ENCODE peak calls at places on chromosomes 4 and X, in nine cellular contexts. S is tibial artery; K is mesothelial cell of epicardium; D is CD4-positive, alpha-beta T cell; E is CD4-positive, alpha-beta memory T cell; V is amniotic stem cell; L is NCI-H446; O is GM06990; X is H9. P is an unnamed sample.

GRCh38 chr4:138235419-138235952 is 6.7 kb downstream of the SLC7A11 start:
- DNase-seq in K (no peak), E (no peak), X (no peak), S (no peak), O (no peak), V (peak), L (no peak), D (no peak), P (no peak)

GRCh38 chrX:135437867-135438733 is 16.4 kb downstream of the SMIM10L2A start:
- DNase-seq in E (no peak), O (no peak), K (no peak), S (no peak), X (no peak), D (no peak), V (no peak), L (no peak), P (no peak)

GRCh38 chr4:76434901-76435688 is at the start of gene SHROOM3:
- DNase-seq in D (no peak), L (no peak), K (no peak), E (no peak), O (no peak), X (no peak), S (peak), V (no peak), P (no peak)

GRCh38 chr4:94251094-94251493 is 43.4 kb downstream of the SMARCAD1 start:
- DNase-seq in L (no peak), E (no peak), S (no peak), X (no peak), O (no peak), K (no peak), V (no peak), D (no peak), P (no peak)

GRCh38 chr4:129342820-129343219 is 246.9 kb downstream of the C4orf33 start:
- DNase-seq in K (no peak), L (no peak), X (no peak), E (no peak), O (no peak), V (peak), D (no peak), S (no peak), P (no peak)

GRCh38 chrX:12946838-12947544 is 27.9 kb upstream of the TMSB4X start:
- DNase-seq in X (peak), O (no peak), S (peak), L (peak), K (no peak), E (peak), D (peak), V (peak), P (peak)

GRCh38 chr4:185209031-185209851 is at the start of gene SNX25:
- DNase-seq in K (peak), S (peak), D (peak), V (no peak), L (peak), X (peak), E (peak), O (peak), P (peak)

GRCh38 chr4:74874785-74875367 is 58.0 kb upstream of the PARM1 start:
- DNase-seq in K (no peak), V (peak), E (peak), S (peak), O (peak), D (no peak), X (peak), L (peak), P (peak)

GRCh38 chr4:15373363-15373762 is 54.5 kb upstream of the C1QTNF7 start:
- DNase-seq in O (no peak), K (no peak), X (no peak), E (no peak), L (no peak), S (peak), V (no peak), D (no peak), P (no peak)

GRCh38 chrX:51496501-51497291 is at the start of gene NUDT11:
- DNase-seq in O (peak), D (no peak), X (peak), K (peak), E (peak), V (no peak), S (peak), L (peak), P (peak)

GRCh38 chr4:153517159-153517558 is 51.0 kb downstream of the TMEM131L start:
- DNase-seq in O (no peak), S (no peak), K (no peak), V (no peak), X (no peak), D (no peak), E (no peak), L (no peak), P (no peak)

GRCh38 chr4:146311238-146311970 is 97.1 kb downstream of the REELD1 start:
- DNase-seq in D (no peak), E (no peak), O (no peak), L (no peak), X (no peak), S (no peak), V (no peak), K (no peak), P (no peak)

GRCh38 chrX:25144043-25144940 is 128.5 kb upstream of the ARX start:
- DNase-seq in L (peak), D (peak), K (peak), V (peak), O (no peak), S (peak), X (peak), E (peak), P (no peak)

GRCh38 chr4:33974270-33974669 is 2270.0 kb downstream of the ARAP2 start:
- DNase-seq in E (no peak), X (no peak), S (no peak), V (no peak), O (no peak), D (no peak), K (no peak), L (no peak), P (no peak)

GRCh38 chr4:110005461-110006056 is 92.9 kb downstream of the EGF start:
- DNase-seq in O (peak), V (peak), E (peak), L (peak), S (no peak), D (no peak), X (no peak), K (no peak), P (no peak)

GRCh38 chrX:13716905-13717304 is 17.5 kb downstream of the TRAPPC2 start:
- DNase-seq in V (no peak), O (no peak), L (no peak), D (peak), X (no peak), E (peak), S (no peak), K (no peak), P (no peak)

GRCh38 chr4:72446353-72447055 is 122.5 kb downstream of the ADAMTS3 start:
- DNase-seq in L (peak), S (no peak), X (no peak), O (no peak), V (no peak), D (no peak), K (no peak), E (no peak), P (no peak)

GRCh38 chr4:118954246-118954645 is 65.6 kb downstream of the SYNPO2 start:
- DNase-seq in K (no peak), D (no peak), X (no peak), S (no peak), O (no peak), L (peak), E (no peak), V (no peak), P (no peak)

GRCh38 chr4:64807821-64808220 is 398.6 kb upstream of the TECRL start:
- DNase-seq in K (no peak), V (no peak), L (no peak), S (no peak), O (no peak), X (no peak), E (no peak), D (no peak), P (no peak)

GRCh38 chr4:7499661-7500060 is 64.9 kb upstream of the PSAPL1 start:
- DNase-seq in X (no peak), E (no peak), V (no peak), O (no peak), S (no peak), K (no peak), D (no peak), L (no peak), P (no peak)

GRCh38 chr4:121462660-121463261 is 81.9 kb upstream of the QRFPR start:
- DNase-seq in L (peak), V (peak), S (no peak), K (no peak), O (peak), D (no peak), X (peak), E (peak), P (peak)

GRCh38 chr4:188297873-188298272 is 158.6 kb downstream of the TRIML1 start:
- DNase-seq in O (no peak), K (no peak), X (no peak), D (no peak), L (no peak), E (no peak), S (no peak), V (peak), P (no peak)

GRCh38 chrX:135497736-135498135 is 22.7 kb upstream of the INTS6L start:
- DNase-seq in V (no peak), E (no peak), D (no peak), S (no peak), K (no peak), O (no peak), L (no peak), X (no peak), P (no peak)

GRCh38 chrX:750812-751211 is 120.2 kb downstream of the SHOX start:
- DNase-seq in S (no peak), D (no peak), K (no peak), O (no peak), V (no peak), X (no peak), E (no peak), L (no peak), P (no peak)

GRCh38 chr4:24849662-24850280 is 54.4 kb downstream of the SOD3 start:
- DNase-seq in D (no peak), L (no peak), O (no peak), S (no peak), V (no peak), K (no peak), X (no peak), E (no peak), P (no peak)

GRCh38 chr4:153110739-153111138 is 93.5 kb upstream of the TRIM2 start:
- DNase-seq in O (no peak), V (no peak), E (no peak), S (no peak), X (no peak), D (no peak), K (no peak), L (no peak), P (no peak)

GRCh38 chrX:131812847-131813825 is 210.0 kb upstream of the STK26 start:
- DNase-seq in S (no peak), X (no peak), O (peak), D (peak), K (no peak), V (no peak), L (no peak), E (peak), P (peak)